ENCODE peak calls at places on chromosomes 7 and 10, in six cellular contexts. O is BJ, S is left lung, W is WERI-Rb-1, G is IMR-90, K is heart left ventricle. C is an unnamed sample.
A peak's percentile ranks its signal among the peaks of the same experiment; 100 is the strongest.

GRCh38 chr7:55158983-55159382 is 140.2 kb downstream of the EGFR start:
- DNase-seq in O (no peak), W (no peak), K (no peak), G (no peak), S (no peak), C (no peak)

GRCh38 chr10:91787810-91788209 is 10.4 kb upstream of the TNKS2 start:
- DNase-seq in S (no peak), G (no peak), K (no peak), O (no peak), W (no peak), C (no peak)

GRCh38 chr7:112411186-112411795 is 39.0 kb upstream of the IFRD1 start:
- DNase-seq in W (peak; percentile 25), K (no peak), S (no peak), G (peak; percentile 62), O (no peak), C (no peak)

GRCh38 chr10:92011560-92012214 is 88.1 kb downstream of the BTAF1 start:
- DNase-seq in S (no peak), K (no peak), W (no peak), G (peak; percentile 83), O (peak; percentile 4), C (peak; percentile 26)

GRCh38 chr10:132477398-132478340 is 59.9 kb upstream of the INPP5A start:
- DNase-seq in O (no peak), W (no peak), S (no peak), K (peak; percentile 9), G (no peak), C (no peak)

GRCh38 chr10:3452683-3453388 is 280.3 kb upstream of the PITRM1 start:
- DNase-seq in G (peak; percentile 90), O (peak; percentile 78), S (no peak), K (no peak), W (no peak), C (no peak)

GRCh38 chr10:76202777-76203176 is 771.4 kb downstream of the LRMDA start:
- DNase-seq in W (no peak), G (peak; percentile 60), O (peak; percentile 61), S (no peak), K (no peak), C (no peak)

GRCh38 chr7:42617781-42618457 is 294.0 kb downstream of the C7orf25 start:
- DNase-seq in O (no peak), G (no peak), S (no peak), W (peak; percentile 19), K (no peak), C (no peak)

GRCh38 chr7:134782121-134782623 is 2.7 kb downstream of the CALD1 start:
- DNase-seq in O (no peak), W (no peak), K (no peak), G (peak; percentile 53), S (no peak), C (no peak)

GRCh38 chr7:24851791-24852190 is 94.5 kb upstream of the GSDME start:
- DNase-seq in G (peak; percentile 79), W (no peak), K (no peak), O (no peak), S (no peak), C (no peak)

GRCh38 chr10:3534433-3534832 is 250.6 kb downstream of the KLF6 start:
- DNase-seq in W (no peak), K (no peak), G (peak; percentile 48), O (no peak), S (no peak), C (no peak)

GRCh38 chr10:63722537-63722936 is 201.3 kb downstream of the REEP3 start:
- DNase-seq in O (no peak), K (no peak), G (peak; percentile 64), W (no peak), S (no peak), C (no peak)

GRCh38 chr7:32204361-32205018 is 134.3 kb upstream of the PDE1C start:
- DNase-seq in K (peak; percentile 79), S (peak; percentile 43), W (peak; percentile 69), O (peak; percentile 32), G (peak; percentile 77), C (peak; percentile 47)

GRCh38 chr7:45456747-45457146 is 117.4 kb upstream of the ADCY1 start:
- DNase-seq in S (no peak), K (no peak), O (no peak), G (no peak), W (no peak), C (no peak)

GRCh38 chr10:117365612-117366011 is 9.6 kb downstream of the PDZD8 start:
- DNase-seq in K (no peak), O (no peak), S (no peak), G (no peak), W (no peak), C (no peak)

GRCh38 chr7:5550385-5550784 is 126.8 kb upstream of the TNRC18 start:
- DNase-seq in O (no peak), G (no peak), S (no peak), W (no peak), K (no peak), C (no peak)

GRCh38 chr7:117230276-117231046 is 92.4 kb downstream of the WNT2 start:
- DNase-seq in O (peak; percentile 93), W (no peak), S (no peak), K (no peak), G (peak; percentile 95), C (no peak)

DNA sequence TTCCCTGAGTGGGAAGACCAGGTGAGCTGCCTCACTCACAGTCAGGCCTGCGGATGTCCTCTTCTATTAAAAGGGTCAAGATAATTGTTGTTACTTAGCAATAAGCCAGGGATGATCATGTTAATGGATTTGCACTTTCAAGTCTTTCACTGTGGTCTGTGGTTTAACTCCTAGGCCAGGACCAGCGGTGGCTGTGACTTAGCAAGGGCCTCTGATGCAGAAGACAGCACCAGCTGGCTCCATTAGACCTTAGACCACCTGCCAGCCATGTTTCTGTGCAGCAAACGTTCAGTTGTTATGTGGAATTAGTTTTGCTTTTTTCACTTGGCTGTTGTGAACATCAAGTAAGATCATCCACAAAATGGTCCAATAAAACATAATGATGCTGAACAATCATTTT is 537.3 kb downstream of the TNS3 start:
- DNase-seq in S (no peak), W (peak; percentile 85), G (no peak), K (no peak), O (no peak), C (no peak)
- H3K4me3 ChIP-seq in S (no peak overlapping the region), W (no peak overlapping the region), G (no peak overlapping the region), K (no peak overlapping the region), O (no peak overlapping the region), C (no peak overlapping the region)

DNA sequence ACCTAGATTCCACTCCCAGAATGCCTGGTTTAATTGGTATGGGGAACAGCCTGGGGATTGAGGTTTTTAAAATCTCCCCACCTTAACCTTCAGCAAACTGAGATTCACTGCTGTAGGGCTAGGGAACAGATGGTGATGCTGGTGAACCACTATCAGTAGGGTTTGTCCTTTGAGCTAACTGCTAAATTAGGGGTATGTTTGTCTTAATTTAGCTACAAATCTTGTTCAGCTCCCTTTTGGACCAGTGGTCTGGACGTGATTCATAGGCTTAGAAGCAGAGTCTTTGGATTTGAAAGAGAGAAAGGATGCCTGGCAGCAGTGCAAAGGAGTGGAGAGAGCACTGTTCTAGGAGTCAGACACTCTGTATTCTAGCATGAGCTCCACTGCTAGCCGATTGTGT is 2.8 kb downstream of the HDAC9 start:
- DNase-seq in K (no peak), S (no peak), W (no peak), G (no peak), O (no peak), C (no peak)
- TF ChIP-seq CTCF in K (no peak), S (no peak), W (no peak), G (no peak), O (no peak), C (no peak)

GRCh38 chr7:2405601-2406345 is 2.4 kb downstream of the CHST12 start:
- DNase-seq in O (no peak), S (no peak), K (no peak), W (no peak), G (no peak), C (no peak)
- H3K4me3 ChIP-seq in O (no peak overlapping the region), S (no peak overlapping the region), K (no peak overlapping the region), W (no peak overlapping the region), G (no peak overlapping the region), C (no peak overlapping the region)

GRCh38 chr7:28983396-28984190 is 25.5 kb upstream of the TRIL start:
- DNase-seq in S (no peak), G (no peak), O (no peak), K (no peak), W (no peak), C (no peak)

GRCh38 chr7:28980504-28981281 is 22.6 kb upstream of the TRIL start:
- DNase-seq in O (no peak), G (peak; percentile 8), W (no peak), S (no peak), K (no peak), C (no peak)

GRCh38 chr7:28977881-28978280 is 19.8 kb upstream of the TRIL start:
- DNase-seq in K (no peak), S (no peak), O (no peak), W (no peak), G (no peak), C (no peak)

GRCh38 chr7:28981282-28981555 is 23.1 kb upstream of the TRIL start:
- DNase-seq in G (no peak), O (no peak), K (no peak), S (no peak), W (peak; percentile 10), C (no peak)

GRCh38 chr7:28979791-28980190 is 21.7 kb upstream of the TRIL start:
- DNase-seq in W (peak; percentile 75), O (no peak), S (no peak), K (peak; percentile 66), G (no peak), C (no peak)
- TF ChIP-seq CTCF in W (no peak), O (no peak), S (no peak), K (no peak), G (no peak), C (no peak)

C was measured in HFF-Myc.